ENCODE peak calls at places on chromosomes 7 and 10, in nine cellular contexts. W is lower leg skin, K is foreskin fibroblast, R is mammary epithelial cell, S is BJ, H is astrocyte, X is colonic mucosa, T is GM13977, Z is transverse colon. C is an unnamed sample.

GRCh38 chr7:129646369-129647021 is 35.0 kb downstream of the NRF1 start:
- DNase-seq in W (no peak), K (no peak), R (no peak), S (no peak), H (no peak), X (no peak), T (no peak), Z (no peak), C (no peak)

GRCh38 chr10:126892873-126893175 is 12.4 kb upstream of the DOCK1 start:
- DNase-seq in W (no peak), K (no peak), R (no peak), S (no peak), H (no peak), X (no peak), T (no peak), Z (no peak), C (no peak)

GRCh38 chr7:143361552-143362125 is 874 bp downstream of the FAM131B start:
- DNase-seq in W (peak; percentile 68), K (no peak), R (no peak), S (no peak), H (no peak), X (no peak), T (peak; percentile 60), Z (no peak), C (no peak)

GRCh38 chr10:112562803-112563663 is 116.0 kb downstream of the VTI1A start:
- DNase-seq in W (no peak), K (no peak), R (no peak), S (no peak), H (peak; percentile 18), X (no peak), T (no peak), Z (no peak), C (no peak)

GRCh38 chr7:40890088-40890692 is 755.4 kb downstream of the SUGCT start:
- DNase-seq in W (no peak), K (no peak), R (no peak), S (no peak), H (no peak), X (no peak), T (no peak), Z (no peak), C (no peak)

GRCh38 chr7:29457141-29457561 is 106.5 kb upstream of the PRR15 start:
- DNase-seq in W (no peak), K (no peak), R (no peak), S (no peak), H (no peak), X (no peak), T (no peak), Z (no peak), C (no peak)

GRCh38 chr10:124354411-124355382 is 64.0 kb downstream of the OAT start:
- DNase-seq in W (peak; percentile 91), K (peak; percentile 87), R (no peak), S (peak; percentile 45), H (peak; percentile 39), X (peak; percentile 52), T (peak; percentile 52), Z (peak; percentile 33), C (peak; percentile 38)

GRCh38 chr10:25867321-25867720 is 66.7 kb upstream of the MYO3A start:
- DNase-seq in W (no peak), K (no peak), R (no peak), S (no peak), H (peak; percentile 41), X (no peak), T (no peak), Z (no peak), C (no peak)

GRCh38 chr10:19411119-19411518 is 362.5 kb downstream of the MALRD1 start:
- DNase-seq in W (no peak), K (no peak), R (no peak), S (no peak), H (no peak), X (no peak), T (no peak), Z (no peak), C (no peak)

GRCh38 chr10:84156009-84156408 is 16.7 kb downstream of the GHITM start:
- DNase-seq in W (no peak), K (no peak), R (no peak), S (no peak), H (no peak), X (no peak), T (no peak), Z (no peak), C (no peak)

GRCh38 chr10:84156768-84157167 is 16.8 kb upstream of the GPR15LG start:
- DNase-seq in W (no peak), K (no peak), R (no peak), S (no peak), H (no peak), X (no peak), T (no peak), Z (no peak), C (no peak)

GRCh38 chr10:84159076-84159475 is 14.5 kb upstream of the GPR15LG start:
- DNase-seq in W (no peak), K (no peak), R (no peak), S (no peak), H (no peak), X (peak; percentile 45), T (no peak), Z (peak; percentile 34), C (no peak)

GRCh38 chr10:84158549-84158948 is 15.1 kb upstream of the GPR15LG start:
- DNase-seq in W (no peak), K (no peak), R (no peak), S (no peak), H (no peak), X (no peak), T (no peak), Z (no peak), C (no peak)

GRCh38 chr10:84158061-84158460 is 15.5 kb upstream of the GPR15LG start:
- DNase-seq in W (no peak), K (no peak), R (no peak), S (no peak), H (no peak), X (no peak), T (no peak), Z (no peak), C (no peak)
- TF ChIP-seq CTCF in W (no peak), K (no peak), R (no peak), S (no peak), H (no peak), X (no peak), T (no peak), Z (no peak), C (no peak)

DNA sequence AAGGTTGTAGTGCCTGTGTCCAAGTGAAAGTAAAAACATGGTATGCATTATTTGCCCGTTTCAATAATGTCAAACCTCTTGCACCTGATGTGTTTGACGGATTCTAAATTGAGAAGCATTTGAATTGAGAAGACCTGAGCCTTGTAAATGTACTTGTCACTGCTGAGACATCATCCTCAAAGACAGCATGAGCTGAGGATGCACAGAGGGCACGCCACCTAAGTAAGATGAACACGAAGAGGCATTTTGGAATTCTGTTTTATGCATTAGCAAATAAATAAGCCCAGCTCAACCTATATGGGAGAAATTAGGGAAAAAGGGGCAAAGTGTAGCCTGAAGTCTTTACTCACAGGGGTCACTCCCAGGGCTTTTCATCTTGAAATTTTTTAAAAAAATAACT is 73.8 kb upstream of the SORCS1 start:
- DNase-seq in W (no peak), K (no peak), R (no peak), S (no peak), H (no peak), X (no peak), T (no peak), Z (no peak), C (no peak)
- TF ChIP-seq CTCF in W (no peak), K (no peak), R (no peak), S (no peak), H (no peak), X (no peak), T (no peak), Z (no peak), C (no peak)

DNA sequence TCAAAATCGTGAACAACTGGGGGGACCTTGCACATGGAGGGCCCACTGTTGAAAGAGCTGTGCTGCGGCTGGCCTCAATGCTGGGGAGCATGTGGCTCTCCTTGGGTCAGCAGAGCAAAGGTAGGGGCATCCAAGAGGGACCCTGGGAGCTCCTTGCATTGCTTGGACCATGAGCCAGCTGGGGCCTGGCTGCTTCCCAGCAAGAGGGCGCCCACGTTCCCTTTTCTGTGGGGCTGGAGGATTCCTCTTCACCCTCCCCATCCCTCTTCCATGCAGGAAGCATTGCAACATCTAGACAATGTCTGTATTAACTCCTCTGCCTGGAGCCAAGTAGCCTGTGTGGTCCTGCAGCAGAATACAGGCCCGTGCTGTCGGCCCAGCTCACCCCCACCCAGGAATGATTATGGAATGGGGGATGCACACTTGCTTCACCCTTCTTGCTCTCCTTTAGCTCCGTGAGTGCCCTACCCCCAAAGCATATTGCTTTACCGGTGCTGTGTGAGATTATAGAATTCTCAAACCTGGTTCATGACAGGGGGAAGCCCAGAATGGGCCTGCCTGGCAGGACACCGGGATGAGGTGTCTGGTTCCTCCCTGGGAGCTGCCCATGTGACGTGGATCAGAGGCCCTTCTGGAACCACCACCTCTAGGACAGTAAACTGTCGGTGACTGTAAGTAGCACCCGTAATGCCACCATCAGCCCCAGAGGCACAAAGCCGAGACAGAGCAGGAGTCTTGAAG is 61.9 kb downstream of the SYPL1 start:
- DNase-seq in W (no peak), K (peak; percentile 59), R (peak; percentile 57), S (no peak), H (peak; percentile 31), X (no peak), T (no peak), Z (no peak), C (no peak)
- TF ChIP-seq CTCF in W (no peak), K (peak; percentile 17), R (peak; percentile 51), S (peak; percentile 57), H (no peak), X (no peak), T (no peak), Z (no peak), C (no peak)

DNA sequence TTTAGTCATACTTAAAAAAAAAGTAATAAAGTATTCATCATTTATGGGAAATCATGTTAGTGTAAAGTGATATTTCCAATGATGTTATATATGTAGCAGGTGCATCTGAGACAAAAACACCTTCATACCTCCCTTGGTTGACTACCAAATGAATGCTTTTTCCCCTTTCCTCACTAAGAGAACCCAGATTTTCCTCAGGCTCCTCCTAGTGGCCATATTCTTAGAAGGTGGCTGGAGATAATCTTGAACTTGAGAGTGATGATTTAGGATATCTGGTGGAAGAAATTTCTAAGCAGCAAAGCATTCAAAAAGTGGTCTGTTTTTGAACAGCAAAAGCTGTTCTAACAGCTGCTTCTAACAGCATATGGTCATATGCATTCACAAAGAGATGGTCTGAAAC is 16.8 kb upstream of the DNAH11 start:
- DNase-seq in W (no peak), K (no peak), R (no peak), S (no peak), H (no peak), X (no peak), T (no peak), Z (no peak), C (no peak)
- TF ChIP-seq CTCF in W (no peak), K (peak; percentile 34), R (peak; percentile 51), S (peak; percentile 55), H (no peak), X (peak; percentile 22), T (peak; percentile 48), Z (peak; percentile 20), C (no peak)

DNA sequence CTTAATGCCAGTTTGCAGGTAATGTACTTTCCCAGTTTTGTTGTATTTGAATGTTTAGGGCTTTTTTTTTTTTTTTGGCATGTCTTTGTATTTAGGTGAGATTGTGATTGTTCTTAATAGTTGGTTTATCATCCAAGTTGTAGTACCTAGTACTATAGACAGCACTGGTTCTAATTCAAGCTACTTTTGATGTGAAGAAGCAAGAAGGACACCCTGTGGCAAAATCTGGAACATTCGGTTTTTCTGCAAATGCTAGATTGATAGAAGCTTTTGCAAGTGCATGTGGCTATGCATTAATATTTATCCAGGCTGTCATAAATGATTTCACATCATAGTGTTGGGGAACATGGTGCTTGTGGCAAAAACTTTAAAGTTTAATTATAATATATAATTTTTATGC is 248.9 kb downstream of the FOXP2 start:
- DNase-seq in W (no peak), K (no peak), R (peak; percentile 3), S (no peak), H (peak; percentile 3), X (no peak), T (no peak), Z (peak; percentile 8), C (no peak)
- TF ChIP-seq CTCF in W (no peak), K (peak; percentile 34), R (peak; percentile 37), S (no peak), H (peak; percentile 13), X (no peak), T (peak; percentile 44), Z (peak; percentile 33), C (no peak)